ENCODE peak calls at places on chromosomes 2 and 18, in five cellular contexts. U is psoas muscle, E is OCI-LY7, W is left lung, B is breast epithelium. Y is an unnamed sample.

GRCh38 chr2:76447294-76447693 is 736.6 kb upstream of the GCFC2 start:
- DNase-seq in U (no peak), E (no peak), W (no peak), B (no peak), Y (no peak)

GRCh38 chr18:44943201-44943881 is 262.7 kb downstream of the SETBP1 start:
- DNase-seq in U (no peak), E (no peak), W (no peak), B (no peak), Y (peak)

GRCh38 chr2:219706823-219707281 is 79.4 kb downstream of the SLC4A3 start:
- DNase-seq in U (peak), E (no peak), W (no peak), B (no peak), Y (no peak)

GRCh38 chr18:36533446-36534153 is 236.1 kb downstream of the FHOD3 start:
- DNase-seq in U (no peak), E (no peak), W (no peak), B (no peak), Y (no peak)

GRCh38 chr2:225670111-225670974 is 270.8 kb downstream of the NYAP2 start:
- DNase-seq in U (no peak), E (peak), W (no peak), B (no peak), Y (no peak)

GRCh38 chr2:214322662-214323061 is 88.2 kb upstream of the VWC2L start:
- DNase-seq in U (no peak), E (no peak), W (no peak), B (no peak), Y (no peak)

GRCh38 chr2:219219113-219219696 is 447 bp upstream of the ABCB6 start:
- DNase-seq in U (no peak), E (no peak), W (peak), B (no peak), Y (no peak)

GRCh38 chr2:168152902-168153301 is 94.5 kb downstream of the STK39 start:
- DNase-seq in U (no peak), E (no peak), W (no peak), B (no peak), Y (no peak)

GRCh38 chr2:137007905-137008399 is 242.6 kb downstream of the THSD7B start:
- DNase-seq in U (no peak), E (no peak), W (no peak), B (no peak), Y (no peak)

GRCh38 chr18:54932472-54932871 is 26.8 kb downstream of the CCDC68 start:
- DNase-seq in U (no peak), E (no peak), W (no peak), B (no peak), Y (no peak)

GRCh38 chr2:3741372-3741771 is 38.0 kb downstream of the DCDC2C start:
- DNase-seq in U (no peak), E (no peak), W (no peak), B (no peak), Y (no peak)

DNA sequence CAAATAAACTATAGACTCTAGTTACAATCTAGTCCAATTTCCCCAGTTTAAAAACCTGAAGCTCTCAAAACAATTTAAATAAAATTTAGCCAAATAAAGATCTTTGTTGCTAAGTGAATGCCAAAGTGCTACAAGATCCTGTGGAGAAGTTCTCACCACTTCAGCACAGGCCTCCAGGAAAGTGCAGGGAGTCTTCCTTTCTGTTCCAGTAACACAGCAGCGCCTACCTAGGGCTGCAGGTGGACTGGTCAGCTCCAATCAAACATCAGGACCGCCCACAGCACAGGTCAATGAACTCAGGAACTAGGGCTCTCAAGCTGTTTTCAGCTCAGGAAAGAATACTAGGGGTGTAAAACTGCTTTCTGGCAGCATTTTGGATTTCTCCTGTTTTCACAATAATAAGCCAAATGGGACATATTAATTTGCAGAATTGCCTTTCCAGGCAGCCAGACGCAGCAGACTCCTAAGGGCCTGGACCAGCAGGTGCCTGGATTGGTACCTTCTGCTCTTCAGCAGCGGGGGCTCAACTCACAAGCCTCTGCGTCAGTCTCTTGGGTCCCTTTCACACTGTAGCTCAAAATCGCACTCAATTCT is 1.5 kb downstream of the FAM110C start:
- DNase-seq in U (no peak), E (no peak), W (peak), B (no peak), Y (no peak)
- H3K4me3 ChIP-seq in U (no peak), E (no peak), W (peak), B (no peak), Y (peak)

GRCh38 chr2:240998706-240999000 is 235 bp downstream of the SNED1 start:
- DNase-seq in U (no peak), E (no peak), W (no peak), B (no peak), Y (no peak)
- H3K4me3 ChIP-seq in U (peak), E (no peak), W (peak), B (peak), Y (peak)

GRCh38 chr2:123958011-123958410 is 67.1 kb upstream of the CNTNAP5 start:
- DNase-seq in U (no peak), E (no peak), W (no peak), B (no peak), Y (no peak)
- H3K4me3 ChIP-seq in U (no peak), E (no peak), W (no peak), B (no peak), Y (no peak)

DNA sequence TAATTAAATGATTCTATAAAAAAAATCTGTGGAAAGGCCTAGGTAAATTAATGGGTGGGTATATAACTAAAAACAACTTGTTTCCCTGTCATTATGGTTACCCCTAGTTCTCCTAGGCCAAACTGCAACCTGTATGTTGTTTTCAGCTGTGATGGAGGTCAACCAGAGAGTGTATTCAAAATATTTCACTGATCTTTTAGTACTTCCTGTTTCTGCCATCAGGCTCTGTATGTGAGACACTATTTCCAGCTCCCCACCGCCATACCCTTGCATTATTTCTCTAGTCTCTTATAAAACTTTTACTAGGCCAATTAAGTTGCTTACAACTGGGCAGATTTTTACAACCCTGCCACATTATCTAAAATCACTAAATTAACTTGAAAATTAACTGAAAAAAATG is 21.0 kb upstream of the CDKL4 start:
- DNase-seq in U (no peak), E (peak), W (no peak), B (no peak), Y (no peak)
- H3K4me3 ChIP-seq in U (no peak), E (peak), W (no peak), B (no peak), Y (no peak)

DNA sequence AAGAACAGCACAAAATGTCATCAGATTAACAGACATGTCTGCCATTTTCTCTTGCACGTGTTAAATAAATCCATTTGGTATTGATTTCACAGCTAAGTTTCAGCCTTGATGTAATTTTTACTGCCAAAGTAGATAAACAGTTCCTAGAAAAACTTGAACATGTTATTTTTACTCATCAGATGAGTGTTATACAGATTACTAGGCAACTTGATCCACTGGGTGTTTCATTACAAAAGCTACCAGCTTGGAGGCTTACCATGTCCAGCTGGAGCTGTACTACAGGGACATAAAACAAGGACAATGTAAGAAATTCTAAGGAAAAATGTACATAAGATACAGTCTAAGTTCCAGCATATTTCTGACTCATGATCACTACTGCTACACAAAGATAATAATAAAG is 290.6 kb upstream of the DDX18 start:
- DNase-seq in U (no peak), E (no peak), W (no peak), B (no peak), Y (no peak)
- H3K4me3 ChIP-seq in U (no peak), E (no peak), W (no peak), B (no peak), Y (no peak)

Y was measured in kidney epithelial cell.